ENCODE peak calls at places on chromosomes 7 and 10, in four cellular contexts. One of them, this sample, is unnamed.

GRCh38 chr7:122082670-122083069 is 61.4 kb downstream of the AASS start:
- DNase-seq in left cardiac atrium: no peak
- DNase-seq in Panc1: no peak
- DNase-seq in HuH-7: no peak
- DNase-seq in this sample: no peak

GRCh38 chr10:49612513-49613159 is 1.2 kb upstream of the CHAT start:
- DNase-seq in HuH-7: no peak
- DNase-seq in Panc1: no peak
- DNase-seq in left cardiac atrium: no peak
- DNase-seq in this sample: peak

GRCh38 chr7:13551503-13551902 is 438.0 kb downstream of the ETV1 start:
- DNase-seq in left cardiac atrium: no peak
- DNase-seq in HuH-7: no peak
- DNase-seq in Panc1: no peak
- DNase-seq in this sample: peak

GRCh38 chr7:112937651-112938390 is 147.6 kb upstream of the TMEM168 start:
- DNase-seq in Panc1: no peak
- DNase-seq in HuH-7: no peak
- DNase-seq in left cardiac atrium: no peak
- DNase-seq in this sample: no peak

GRCh38 chr10:79155301-79156081 is 86.7 kb downstream of the ZMIZ1 start:
- DNase-seq in HuH-7: no peak
- DNase-seq in Panc1: no peak
- DNase-seq in left cardiac atrium: peak
- DNase-seq in this sample: no peak

GRCh38 chr10:123165445-123166072 is 11.4 kb downstream of the BUB3 start:
- DNase-seq in left cardiac atrium: no peak
- DNase-seq in Panc1: no peak
- DNase-seq in HuH-7: no peak
- DNase-seq in this sample: no peak

GRCh38 chr7:135884495-135885237 is 92.5 kb downstream of the MTPN start:
- DNase-seq in Panc1: no peak
- DNase-seq in left cardiac atrium: no peak
- DNase-seq in HuH-7: no peak
- DNase-seq in this sample: no peak

GRCh38 chr10:89269822-89270483 is 18.4 kb upstream of the LIPA start:
- DNase-seq in left cardiac atrium: no peak
- DNase-seq in Panc1: no peak
- DNase-seq in HuH-7: peak
- DNase-seq in this sample: no peak

GRCh38 chr7:73774923-73775322 is 4.9 kb upstream of the CLDN3 start:
- DNase-seq in HuH-7: no peak
- DNase-seq in left cardiac atrium: no peak
- DNase-seq in Panc1: no peak
- DNase-seq in this sample: peak

GRCh38 chr10:3471927-3472704 is 299.5 kb upstream of the PITRM1 start:
- DNase-seq in HuH-7: no peak
- DNase-seq in Panc1: no peak
- DNase-seq in left cardiac atrium: no peak
- DNase-seq in this sample: peak

GRCh38 chr7:151575471-151575870 is 55.8 kb upstream of the RHEB start:
- DNase-seq in Panc1: no peak
- DNase-seq in HuH-7: no peak
- DNase-seq in left cardiac atrium: no peak
- DNase-seq in this sample: no peak

GRCh38 chr10:3987142-3987974 is 202.3 kb upstream of the KLF6 start:
- DNase-seq in left cardiac atrium: no peak
- DNase-seq in Panc1: no peak
- DNase-seq in HuH-7: no peak
- DNase-seq in this sample: no peak

GRCh38 chr7:101618916-101619315 is 10.2 kb downstream of the MYL10 start:
- DNase-seq in left cardiac atrium: no peak
- DNase-seq in Panc1: no peak
- DNase-seq in HuH-7: no peak
- DNase-seq in this sample: no peak

GRCh38 chr10:59843733-59844132 is 62.6 kb downstream of the CCDC6 start:
- DNase-seq in HuH-7: no peak
- DNase-seq in Panc1: no peak
- DNase-seq in left cardiac atrium: no peak
- DNase-seq in this sample: no peak

GRCh38 chr10:79239930-79240713 is 107.1 kb upstream of the PPIF start:
- DNase-seq in HuH-7: no peak
- DNase-seq in Panc1: no peak
- DNase-seq in left cardiac atrium: no peak
- DNase-seq in this sample: no peak

GRCh38 chr10:117342638-117343037 is 32.6 kb downstream of the PDZD8 start:
- DNase-seq in Panc1: no peak
- DNase-seq in HuH-7: no peak
- DNase-seq in left cardiac atrium: no peak
- DNase-seq in this sample: no peak

GRCh38 chr10:91197044-91197651 is 23.3 kb upstream of the PCGF5 start:
- DNase-seq in Panc1: no peak
- DNase-seq in HuH-7: no peak
- DNase-seq in left cardiac atrium: peak
- DNase-seq in this sample: no peak

GRCh38 chr7:138350701-138351357 is 109.2 kb upstream of the TRIM24 start:
- DNase-seq in left cardiac atrium: no peak
- DNase-seq in HuH-7: no peak
- DNase-seq in Panc1: no peak
- DNase-seq in this sample: peak

GRCh38 chr7:28125381-28126046 is 55.1 kb downstream of the JAZF1 start:
- DNase-seq in left cardiac atrium: no peak
- DNase-seq in HuH-7: no peak
- DNase-seq in Panc1: no peak
- DNase-seq in this sample: no peak